ENCODE peak calls at places on chromosomes 16 and 17, in four cellular contexts. One of them, this sample, is unnamed.

GRCh38 chr17:65684631-65685030 is 123.2 kb upstream of the AXIN2 start:
- DNase-seq in H1: no peak
- DNase-seq in GM12878: no peak
- DNase-seq in K562: no peak
- DNase-seq in this sample: no peak

GRCh38 chr17:60941028-60941427 is 263.4 kb downstream of the BCAS3 start:
- DNase-seq in K562: peak
- DNase-seq in GM12878: no peak
- DNase-seq in H1: no peak
- DNase-seq in this sample: no peak

GRCh38 chr16:49543315-49543946 is 169.8 kb downstream of the C16orf78 start:
- DNase-seq in K562: no peak
- DNase-seq in GM12878: no peak
- DNase-seq in H1: no peak
- DNase-seq in this sample: no peak

GRCh38 chr17:31672161-31672819 is 186.8 kb downstream of the COPRS start:
- DNase-seq in GM12878: no peak
- DNase-seq in K562: no peak
- DNase-seq in H1: no peak
- DNase-seq in this sample: no peak

GRCh38 chr17:2122641-2123302 is 67.9 kb downstream of the HIC1 start:
- DNase-seq in H1: no peak
- DNase-seq in K562: no peak
- DNase-seq in GM12878: no peak
- DNase-seq in this sample: no peak

GRCh38 chr17:16304832-16305231 is 48.4 kb downstream of the CENPV start:
- DNase-seq in GM12878: no peak
- DNase-seq in H1: no peak
- DNase-seq in K562: peak
- DNase-seq in this sample: no peak

GRCh38 chr16:24035127-24035842 is 199.5 kb downstream of the PRKCB start:
- DNase-seq in K562: peak
- DNase-seq in H1: no peak
- DNase-seq in GM12878: no peak
- DNase-seq in this sample: peak

GRCh38 chr16:78659216-78659615 is 559.8 kb downstream of the WWOX start:
- DNase-seq in H1: no peak
- DNase-seq in K562: no peak
- DNase-seq in GM12878: no peak
- DNase-seq in this sample: no peak

GRCh38 chr17:17830269-17830567 is 6.6 kb downstream of the SREBF1 start:
- DNase-seq in GM12878: no peak
- DNase-seq in K562: no peak
- DNase-seq in H1: no peak
- DNase-seq in this sample: no peak

GRCh38 chr17:82959990-82960418 is 119.4 kb upstream of the METRNL start:
- DNase-seq in GM12878: no peak
- DNase-seq in H1: no peak
- DNase-seq in K562: no peak
- DNase-seq in this sample: no peak

GRCh38 chr16:56675685-56676210 is 6.1 kb downstream of the MT1H start:
- DNase-seq in K562: no peak
- DNase-seq in H1: no peak
- DNase-seq in GM12878: no peak
- DNase-seq in this sample: no peak

GRCh38 chr16:47858333-47859067 is 297.3 kb downstream of the ABCC12 start:
- DNase-seq in H1: no peak
- DNase-seq in K562: no peak
- DNase-seq in GM12878: no peak
- DNase-seq in this sample: no peak

GRCh38 chr17:22463110-22463850 is 771.0 kb downstream of the KCNJ18 start:
- DNase-seq in GM12878: no peak
- DNase-seq in H1: no peak
- DNase-seq in K562: peak
- DNase-seq in this sample: no peak

GRCh38 chr16:81606039-81606438 is 161.4 kb downstream of the CMIP start:
- DNase-seq in H1: no peak
- DNase-seq in K562: no peak
- DNase-seq in GM12878: no peak
- DNase-seq in this sample: no peak

GRCh38 chr17:78497115-78497540 is 80.1 kb downstream of the DNAH17 start:
- DNase-seq in H1: peak
- DNase-seq in GM12878: no peak
- DNase-seq in K562: peak
- DNase-seq in this sample: peak

GRCh38 chr17:44043326-44043725 is 23.1 kb downstream of the LSM12 start:
- DNase-seq in K562: no peak
- DNase-seq in H1: no peak
- DNase-seq in GM12878: no peak
- DNase-seq in this sample: no peak

GRCh38 chr17:28982191-28982793 is 23.5 kb downstream of the SEZ6 start:
- DNase-seq in H1: no peak
- DNase-seq in K562: no peak
- DNase-seq in GM12878: peak
- DNase-seq in this sample: peak

GRCh38 chr17:5837055-5837491 is 233.1 kb upstream of the WSCD1 start:
- DNase-seq in GM12878: no peak
- DNase-seq in H1: no peak
- DNase-seq in K562: no peak
- DNase-seq in this sample: no peak

GRCh38 chr16:54954220-54954619 is 23.6 kb downstream of the IRX5 start:
- DNase-seq in H1: no peak
- DNase-seq in K562: no peak
- DNase-seq in GM12878: no peak
- DNase-seq in this sample: no peak

GRCh38 chr16:30753596-30753995 is 5.4 kb downstream of the PHKG2 start:
- DNase-seq in GM12878: no peak
- DNase-seq in K562: no peak
- DNase-seq in H1: no peak
- DNase-seq in this sample: no peak

GRCh38 chr17:50093246-50093645 is 1.9 kb upstream of the PDK2 start:
- DNase-seq in K562: no peak
- DNase-seq in H1: no peak
- DNase-seq in GM12878: no peak
- DNase-seq in this sample: no peak

GRCh38 chr16:89828199-89828869 is at the start of gene SPIRE2:
- DNase-seq in GM12878: no peak
- DNase-seq in K562: peak
- DNase-seq in H1: no peak
- DNase-seq in this sample: peak

GRCh38 chr16:17275989-17276530 is 194.7 kb downstream of the XYLT1 start:
- DNase-seq in H1: no peak
- DNase-seq in GM12878: no peak
- DNase-seq in K562: no peak
- DNase-seq in this sample: no peak

GRCh38 chr17:2271985-2272702 is 31.4 kb downstream of the SMG6 start:
- DNase-seq in GM12878: no peak
- DNase-seq in K562: no peak
- DNase-seq in H1: no peak
- DNase-seq in this sample: no peak

GRCh38 chr17:63332286-63332685 is 113.8 kb downstream of the CYB561 start:
- DNase-seq in K562: no peak
- DNase-seq in GM12878: no peak
- DNase-seq in H1: no peak
- DNase-seq in this sample: no peak

GRCh38 chr17:40023590-40024292 is 8.5 kb downstream of the CSF3 start:
- DNase-seq in K562: no peak
- DNase-seq in H1: no peak
- DNase-seq in GM12878: no peak
- DNase-seq in this sample: no peak

GRCh38 chr17:1783834-1784611 is 22.2 kb downstream of the SERPINF1 start:
- DNase-seq in H1: no peak
- DNase-seq in GM12878: no peak
- DNase-seq in K562: peak
- DNase-seq in this sample: no peak

GRCh38 chr17:13590441-13590840 is 11.3 kb downstream of the HS3ST3A1 start:
- DNase-seq in GM12878: no peak
- DNase-seq in H1: no peak
- DNase-seq in K562: no peak
- DNase-seq in this sample: no peak

GRCh38 chr16:58426960-58427359 is 34.7 kb downstream of the GINS3 start:
- DNase-seq in H1: no peak
- DNase-seq in GM12878: no peak
- DNase-seq in K562: no peak
- DNase-seq in this sample: no peak

GRCh38 chr16:263944-264343 is 11.8 kb downstream of the RGS11 start:
- DNase-seq in H1: no peak
- DNase-seq in GM12878: no peak
- DNase-seq in K562: no peak
- DNase-seq in this sample: no peak

GRCh38 chr17:82791532-82791931 is 39.7 kb downstream of the TBCD start:
- DNase-seq in GM12878: no peak
- DNase-seq in H1: no peak
- DNase-seq in K562: no peak
- DNase-seq in this sample: no peak

GRCh38 chr16:89422905-89423630 is 67.3 kb downstream of the ANKRD11 start:
- DNase-seq in K562: no peak
- DNase-seq in GM12878: peak
- DNase-seq in H1: no peak
- DNase-seq in this sample: peak

GRCh38 chr16:25014500-25015147 is 545 bp downstream of the ARHGAP17 start:
- DNase-seq in H1: no peak
- DNase-seq in GM12878: no peak
- DNase-seq in K562: peak
- DNase-seq in this sample: no peak

DNA sequence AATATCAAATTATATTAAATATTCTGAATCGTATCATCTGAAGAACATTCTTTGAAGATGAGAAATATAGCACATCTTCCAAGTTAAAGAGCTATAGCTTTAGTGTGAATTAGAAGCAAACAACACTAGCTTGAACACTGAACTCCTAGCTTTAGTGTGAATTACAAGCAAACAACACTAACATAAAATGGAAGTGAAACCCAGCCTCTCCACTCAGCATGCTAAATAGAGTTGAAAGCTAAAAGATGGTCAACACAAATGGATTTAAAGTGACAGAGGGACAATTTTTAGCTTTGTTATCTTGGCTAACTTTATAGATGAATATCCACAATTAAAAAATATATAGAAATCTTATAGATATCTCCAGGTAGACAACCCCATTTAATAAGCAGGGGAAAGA is 4.5 kb upstream of the KIF2B start:
- DNase-seq in K562: no peak
- DNase-seq in GM12878: no peak
- DNase-seq in H1: no peak
- DNase-seq in this sample: no peak
- TF ChIP-seq TAF1 in K562: no peak
- TF ChIP-seq TAF1 in GM12878: no peak
- TF ChIP-seq TAF1 in H1: no peak
- TF ChIP-seq TAF1 in this sample: no peak

DNA sequence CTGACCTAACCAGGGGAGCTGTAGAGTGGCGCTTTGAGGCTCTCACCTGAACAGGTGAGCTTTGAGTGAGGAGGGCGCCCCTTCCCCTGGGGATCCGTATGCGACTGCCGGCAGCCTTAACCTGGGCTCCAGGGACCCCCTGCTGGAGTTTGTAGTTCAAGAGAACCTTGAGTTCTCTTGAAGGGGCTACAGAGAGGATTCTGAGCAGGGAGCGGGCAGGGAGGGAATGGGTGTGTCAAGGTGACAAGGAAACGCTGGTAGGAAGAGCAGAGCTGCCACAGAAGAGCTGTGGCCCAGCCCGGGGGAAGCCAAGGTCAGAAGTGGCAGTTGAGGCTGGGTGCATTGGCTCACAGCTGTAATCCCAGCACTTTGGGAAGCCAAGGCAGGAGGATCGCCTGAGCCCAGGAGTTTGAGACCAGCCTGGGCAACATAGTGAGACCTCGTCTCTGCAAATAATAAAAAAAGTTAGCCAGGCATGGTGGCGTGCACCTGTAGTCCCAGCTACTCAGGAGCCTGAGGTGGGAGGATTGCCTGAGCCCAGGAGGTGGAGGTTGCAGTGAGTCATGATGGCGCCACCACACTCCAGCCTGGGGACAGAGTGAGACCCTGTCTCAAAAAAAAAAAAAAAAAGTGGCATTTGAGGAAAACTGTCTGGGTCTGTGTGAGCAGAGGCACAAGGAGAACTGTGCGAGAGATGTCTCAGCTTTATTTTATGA is 1.2 kb downstream of the LLGL2 start:
- DNase-seq in H1: no peak
- DNase-seq in K562: no peak
- DNase-seq in GM12878: no peak
- DNase-seq in this sample: no peak
- TF ChIP-seq POLR2A in H1: no peak
- TF ChIP-seq POLR2A in K562: no peak
- TF ChIP-seq POLR2A in GM12878: no peak
- TF ChIP-seq POLR2A in this sample: no peak

DNA sequence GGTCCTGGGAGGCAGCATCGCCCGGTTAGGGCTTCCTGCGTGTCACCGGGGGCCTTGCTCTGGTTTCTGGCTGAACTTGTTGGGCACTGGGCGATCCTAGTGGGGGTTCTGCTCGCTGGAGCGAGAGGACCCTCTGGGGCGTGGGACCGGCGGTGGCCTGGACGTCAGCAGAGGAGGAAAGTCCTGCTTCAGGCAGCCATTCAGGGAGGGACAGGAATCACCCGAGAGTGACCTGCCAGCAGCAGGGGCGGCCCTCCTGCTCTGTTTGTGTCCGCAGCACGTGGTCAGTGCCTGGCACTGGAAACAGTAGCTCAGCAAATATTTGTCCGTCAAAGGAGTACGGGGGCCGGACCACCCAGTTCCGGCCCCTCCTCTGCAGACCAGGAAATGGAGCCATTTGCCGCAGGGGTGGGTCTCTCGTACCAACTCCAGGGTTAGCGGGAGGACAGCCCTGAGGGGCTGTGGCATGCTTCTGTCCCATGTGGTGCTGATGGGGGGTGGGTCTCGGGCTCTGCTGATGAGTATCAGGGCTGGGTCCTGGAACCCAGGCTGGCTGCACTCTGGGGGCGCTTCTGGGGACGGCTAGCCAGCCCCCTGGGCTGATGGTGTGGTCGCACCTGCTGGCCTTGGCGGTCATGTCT is 48.3 kb downstream of the BAIAP2 start:
- DNase-seq in K562: no peak
- DNase-seq in GM12878: no peak
- DNase-seq in H1: no peak
- DNase-seq in this sample: no peak
- TF ChIP-seq POLR2AphosphoS5 in K562: no peak
- TF ChIP-seq POLR2AphosphoS5 in GM12878: no peak
- TF ChIP-seq POLR2AphosphoS5 in H1: no peak
- TF ChIP-seq POLR2AphosphoS5 in this sample: no peak

GRCh38 chr17:67082110-67082509 is 37.8 kb downstream of the CACNG1 start:
- DNase-seq in K562: no peak
- DNase-seq in GM12878: peak
- DNase-seq in H1: no peak
- DNase-seq in this sample: no peak
- TF ChIP-seq TAF1 in K562: no peak
- TF ChIP-seq TAF1 in GM12878: no peak
- TF ChIP-seq TAF1 in H1: no peak
- TF ChIP-seq TAF1 in this sample: no peak